ENCODE peak calls at places on chromosomes 12 and 14, in four cellular contexts. H is lung, B is endothelial cell, S is cardiac muscle cell. M is an unnamed sample.

GRCh38 chr14:45649051-45649450 is 396.0 kb upstream of the MIS18BP1 start:
- DNase-seq in H (no peak), B (no peak), S (no peak), M (no peak)

GRCh38 chr12:57096748-57097553 is 8.0 kb downstream of the NAB2 start:
- DNase-seq in B (no peak), S (no peak), H (no peak), M (peak)

GRCh38 chr12:47080725-47081502 is 1.2 kb upstream of the AMIGO2 start:
- DNase-seq in H (peak), B (peak), S (peak), M (peak)

GRCh38 chr12:102294568-102294967 is 96.9 kb upstream of the PMCH start:
- DNase-seq in H (no peak), S (no peak), B (no peak), M (no peak)

GRCh38 chr12:130989391-130989790 is 35.7 kb downstream of the ADGRD1 start:
- DNase-seq in H (no peak), B (no peak), S (no peak), M (no peak)

GRCh38 chr12:76123301-76124212 is 39.1 kb upstream of the NAP1L1 start:
- DNase-seq in B (no peak), S (no peak), H (no peak), M (no peak)

GRCh38 chr12:56234746-56235436 is 5.0 kb downstream of the SLC39A5 start:
- DNase-seq in S (no peak), H (no peak), B (no peak), M (no peak)

GRCh38 chr12:108722992-108723766 is 8.1 kb downstream of the CORO1C start:
- DNase-seq in S (no peak), B (no peak), H (peak), M (no peak)

GRCh38 chr14:83260751-83261150 is 1727.1 kb upstream of the SEL1L start:
- DNase-seq in S (no peak), H (no peak), B (no peak), M (no peak)

GRCh38 chr14:50362791-50363733 is 33.6 kb downstream of the CDKL1 start:
- DNase-seq in S (no peak), H (no peak), B (no peak), M (peak)

GRCh38 chr12:76042147-76042546 is 10.6 kb upstream of the PHLDA1 start:
- DNase-seq in H (no peak), B (no peak), S (no peak), M (no peak)

GRCh38 chr14:85060116-85060515 is 469.8 kb upstream of the FLRT2 start:
- DNase-seq in B (no peak), H (no peak), S (no peak), M (no peak)

GRCh38 chr12:1989111-1989510 is 15.1 kb downstream of the DCP1B start:
- DNase-seq in S (no peak), B (no peak), H (no peak), M (no peak)

GRCh38 chr14:91396959-91397815 is 20.4 kb downstream of the CCDC88C start:
- DNase-seq in H (peak), B (no peak), S (no peak), M (peak)

GRCh38 chr12:112163471-112164325 is 38.3 kb downstream of the TRAFD1 start:
- DNase-seq in H (no peak), S (no peak), B (no peak), M (no peak)

GRCh38 chr12:131896811-131897270 is 2.4 kb downstream of the ULK1 start:
- DNase-seq in S (no peak), H (no peak), B (no peak), M (peak)

GRCh38 chr12:74337951-74338350 is 199.7 kb upstream of the ATXN7L3B start:
- DNase-seq in H (no peak), B (no peak), S (no peak), M (no peak)

GRCh38 chr12:131199221-131199620 is 245.5 kb downstream of the ADGRD1 start:
- DNase-seq in S (no peak), H (no peak), B (no peak), M (no peak)

GRCh38 chr12:19894803-19895202 is 455.5 kb downstream of the AEBP2 start:
- DNase-seq in B (no peak), S (no peak), H (no peak), M (peak)

GRCh38 chr12:109949089-109949488 is 47.1 kb downstream of the GIT2 start:
- DNase-seq in S (peak), H (no peak), B (no peak), M (no peak)

GRCh38 chr12:131793623-131794022 is 34.6 kb upstream of the MMP17 start:
- DNase-seq in S (no peak), B (no peak), H (no peak), M (no peak)

DNA sequence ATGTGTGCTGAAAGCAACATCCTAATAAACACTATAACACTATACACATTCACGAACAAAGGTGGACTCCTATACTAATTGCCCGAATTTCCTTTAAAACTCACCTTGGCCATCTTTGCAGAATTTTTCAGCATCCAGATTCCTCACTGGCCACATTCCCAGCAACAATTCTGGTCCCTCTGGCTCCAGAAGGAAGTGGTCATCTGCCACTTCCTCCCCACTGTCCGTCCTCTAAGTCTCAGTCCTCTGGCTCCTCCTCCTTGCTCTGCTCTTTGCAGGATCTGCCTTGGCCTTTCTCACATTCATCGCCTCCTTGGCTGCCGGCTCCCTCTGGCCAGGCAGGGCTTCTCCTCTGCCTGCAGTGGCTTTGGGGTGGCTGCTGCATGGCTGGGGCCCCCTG is 426.0 kb downstream of the FUT8 start:
- DNase-seq in H (no peak), B (no peak), S (no peak), M (no peak)
- TF ChIP-seq CTCF in H (no peak), B (no peak), S (no peak), M (no peak)

GRCh38 chr14:99270491-99271287 is 1.3 kb downstream of the BCL11B start:
- DNase-seq in H (no peak), S (peak), B (peak), M (no peak)

GRCh38 chr14:99272669-99273024 is 650 bp upstream of the BCL11B start:
- DNase-seq in S (no peak), H (no peak), B (no peak), M (no peak)

GRCh38 chr14:99271951-99272668 is at the start of gene BCL11B:
- DNase-seq in H (peak), B (peak), S (peak), M (peak)

GRCh38 chr14:99273025-99273723 is 1.2 kb upstream of the BCL11B start:
- DNase-seq in S (peak), H (no peak), B (peak), M (peak)

DNA sequence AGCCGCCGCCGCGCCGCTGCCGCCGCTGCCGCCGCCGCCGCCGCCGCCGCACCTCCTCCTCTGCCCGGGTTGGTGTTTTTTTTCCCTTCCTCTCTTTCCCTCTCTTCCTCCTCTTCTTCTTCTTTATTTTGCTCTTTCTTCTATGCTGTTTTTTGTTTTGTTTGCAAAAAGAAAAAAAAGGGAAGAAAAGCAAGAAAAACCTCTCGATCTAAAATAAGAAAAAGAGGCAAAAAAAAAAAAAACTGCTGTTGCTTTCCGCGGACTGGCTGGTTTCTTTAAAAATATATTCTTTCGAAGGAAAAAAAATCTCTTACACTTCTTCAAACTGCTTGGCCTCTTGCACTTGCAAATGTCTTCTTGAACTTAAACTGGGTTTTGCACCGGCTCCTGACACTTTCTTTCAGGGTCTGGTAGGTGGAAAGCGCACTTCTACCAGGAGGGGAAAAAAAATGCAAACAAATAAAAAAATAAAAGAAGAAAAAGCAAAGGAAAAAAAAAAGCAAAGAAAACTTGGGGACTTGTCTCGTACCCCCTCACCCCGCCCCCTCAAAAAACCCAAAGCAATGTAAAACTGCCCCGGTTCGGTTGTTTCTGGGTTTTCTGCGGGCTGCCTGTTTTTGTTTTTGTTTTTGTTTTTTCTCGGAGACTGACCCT is 582 bp downstream of the BCL11B start:
- DNase-seq in B (no peak), H (no peak), S (no peak), M (no peak)
- TF ChIP-seq CTCF in B (no peak), H (no peak), S (no peak), M (no peak)

DNA sequence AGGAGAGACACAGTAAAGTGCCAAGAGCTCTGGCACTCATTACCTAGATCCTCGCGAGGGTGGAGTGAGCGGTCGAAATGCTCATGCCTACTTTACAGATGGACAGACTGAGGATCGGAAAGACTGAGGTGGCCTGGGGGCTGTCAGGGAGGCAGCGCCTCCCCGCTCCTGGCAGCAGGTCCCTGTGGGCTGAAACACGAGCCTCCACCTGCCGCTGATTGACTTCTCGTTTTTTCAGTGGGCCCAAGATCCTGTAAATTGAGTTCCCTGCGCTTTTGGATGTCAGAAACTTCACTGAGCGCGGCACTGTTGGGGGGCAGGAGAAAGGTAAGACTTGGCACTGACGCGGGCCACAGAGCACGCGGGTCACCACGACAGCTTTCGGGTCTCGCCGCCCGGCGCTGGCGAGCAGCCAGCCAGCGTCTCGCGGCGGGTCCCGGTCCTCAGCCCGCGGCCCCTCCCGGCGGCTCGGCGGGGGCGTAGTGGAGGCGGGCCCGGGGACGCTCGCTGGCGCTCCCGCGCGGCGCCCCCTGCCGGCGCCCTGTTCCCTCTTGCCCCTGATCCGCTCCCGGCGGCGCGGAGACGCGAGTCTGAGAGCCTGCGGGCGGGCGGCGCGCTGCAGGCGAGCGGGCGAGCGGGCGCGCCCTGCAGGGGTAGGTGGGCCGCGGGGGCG is 550 bp upstream of the SCN8A start:
- DNase-seq in S (peak), B (peak), H (no peak), M (peak)
- TF ChIP-seq CTCF in S (peak), B (peak), H (no peak), M (peak)

GRCh38 chr14:101961746-101962502 is 2.4 kb upstream of the DYNC1H1 start:
- DNase-seq in H (no peak), S (no peak), B (no peak), M (no peak)
- TF ChIP-seq CTCF in H (no peak), S (no peak), B (no peak), M (no peak)

DNA sequence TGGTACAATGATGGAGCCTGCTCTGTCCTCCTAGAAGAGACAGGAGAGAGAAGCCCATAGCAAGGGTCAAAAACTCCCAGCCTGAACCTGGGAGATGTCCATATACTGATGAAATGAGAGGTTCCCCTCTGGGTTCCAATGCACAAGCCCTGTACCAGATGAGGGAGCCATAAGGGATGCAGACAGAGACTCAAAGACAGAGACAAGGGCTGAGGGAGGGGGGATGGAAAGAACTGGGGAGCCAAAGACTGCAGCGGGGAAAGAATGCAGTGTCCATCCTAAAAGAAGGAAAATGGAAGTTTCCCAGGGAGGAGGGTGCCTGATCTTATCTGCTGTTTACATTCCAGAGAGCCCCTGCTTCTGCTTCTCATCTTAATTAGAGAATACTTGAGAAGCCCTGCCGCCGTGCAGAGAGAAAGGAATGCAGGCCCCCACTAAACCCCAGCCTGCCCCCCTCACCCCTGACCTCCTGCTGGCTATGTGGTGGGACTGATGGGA is 27.7 kb downstream of the KRT18 start:
- DNase-seq in H (no peak), B (no peak), S (peak), M (no peak)
- TF ChIP-seq CTCF in H (no peak), B (no peak), S (no peak), M (no peak)

GRCh38 chr12:15928345-15928744 is 17.2 kb downstream of the DERA start:
- DNase-seq in B (no peak), H (no peak), S (no peak), M (no peak)

GRCh38 chr12:15932975-15933374 is 21.8 kb downstream of the DERA start:
- DNase-seq in S (no peak), H (no peak), B (no peak), M (no peak)

GRCh38 chr12:15933751-15934150 is 22.6 kb downstream of the DERA start:
- DNase-seq in S (no peak), B (no peak), H (no peak), M (no peak)

GRCh38 chr12:15928870-15929571 is 17.9 kb downstream of the DERA start:
- DNase-seq in S (peak), B (no peak), H (no peak), M (no peak)

GRCh38 chr12:15931590-15932053 is 20.5 kb downstream of the DERA start:
- DNase-seq in H (no peak), B (no peak), S (no peak), M (no peak)
- TF ChIP-seq CTCF in H (no peak), B (no peak), S (no peak), M (peak)

M was measured in GM13977.